ENCODE peak calls at places on chromosomes 6 and 20, in ten cellular contexts. G is activated T-cell treated with anti-CD3 and anti-CD28 coated beads, Interleukin-2, amount 50 U/mL, for 48 hours; X is endothelial cell; U is GM13977; C is endothelial cell of umbilical vein; L is GM23248; J is left cardiac atrium; D is effector memory CD4-positive, alpha-beta T cell; N is GM12865; F is GM23338. V is an unnamed sample.

GRCh38 chr6:148980234-148980633 is 233.4 kb downstream of the UST start:
- DNase-seq in D (no peak), U (no peak), G (no peak), N (no peak), C (no peak), L (peak; percentile 15), F (peak; percentile 60), X (no peak), J (no peak), V (no peak)

GRCh38 chr6:77876300-77876699 is 223.5 kb downstream of the MEI4 start:
- DNase-seq in N (no peak), D (no peak), F (no peak), J (no peak), X (no peak), G (no peak), C (no peak), L (no peak), U (no peak), V (no peak)

GRCh38 chr20:55038684-55039083 is 563.3 kb downstream of the DOK5 start:
- DNase-seq in N (no peak), C (no peak), J (no peak), D (no peak), L (no peak), U (no peak), X (no peak), G (no peak), F (no peak), V (no peak)

GRCh38 chr6:158630944-158631616 is 13.5 kb downstream of the DYNLT1 start:
- DNase-seq in L (peak; percentile 88), N (no peak), D (no peak), C (peak; percentile 45), U (no peak), F (no peak), X (no peak), J (peak; percentile 80), G (peak; percentile 23), V (no peak)

GRCh38 chr6:118886641-118887040 is 7.3 kb upstream of the ASF1A start:
- DNase-seq in C (no peak), U (no peak), D (no peak), F (no peak), G (no peak), N (no peak), J (no peak), L (no peak), X (no peak), V (no peak)

GRCh38 chr6:140909620-140910019 is 1223.1 kb upstream of the GJE1 start:
- DNase-seq in X (no peak), J (no peak), N (no peak), G (no peak), C (no peak), L (peak; percentile 2), F (no peak), D (no peak), U (no peak), V (no peak)

GRCh38 chr20:62069741-62070216 is 4.1 kb upstream of the TAF4 start:
- DNase-seq in G (no peak), J (no peak), C (no peak), L (peak; percentile 87), F (no peak), D (no peak), U (no peak), N (no peak), X (no peak), V (no peak)

GRCh38 chr6:35948725-35949124 is 27.8 kb upstream of the SRPK1 start:
- DNase-seq in J (no peak), D (no peak), L (peak; percentile 37), N (peak; percentile 19), G (no peak), C (peak; percentile 46), F (peak; percentile 75), X (peak; percentile 16), U (no peak), V (peak; percentile 38)

GRCh38 chr20:63129376-63129965 is 86.5 kb downstream of the YTHDF1 start:
- DNase-seq in U (no peak), G (no peak), J (peak; percentile 6), N (no peak), D (no peak), L (no peak), C (no peak), X (no peak), F (no peak), V (no peak)

GRCh38 chr20:57654998-57655811 is 35.0 kb upstream of the ZBP1 start:
- DNase-seq in C (no peak), G (peak; percentile 15), D (no peak), X (peak; percentile 5), F (peak; percentile 58), J (no peak), N (no peak), L (no peak), U (peak; percentile 25), V (no peak)

GRCh38 chr20:63070301-63070625 is 63.5 kb upstream of the BHLHE23 start:
- DNase-seq in C (no peak), L (no peak), F (no peak), U (no peak), G (no peak), J (peak; percentile 16), X (no peak), N (no peak), D (no peak), V (no peak)

GRCh38 chr6:121838842-121839241 is 403.4 kb downstream of the GJA1 start:
- DNase-seq in F (no peak), X (no peak), C (no peak), L (no peak), D (no peak), J (peak; percentile 27), U (no peak), G (no peak), N (peak; percentile 3), V (no peak)

GRCh38 chr20:32203556-32204484 is 3.7 kb downstream of the PLAGL2 start:
- DNase-seq in N (no peak), J (no peak), G (peak; percentile 86), F (no peak), C (no peak), X (no peak), L (peak; percentile 24), U (peak; percentile 52), D (no peak), V (no peak)

GRCh38 chr6:44915111-44915510 is 413.0 kb upstream of the RUNX2 start:
- DNase-seq in J (no peak), D (no peak), N (no peak), G (no peak), F (no peak), C (no peak), U (no peak), L (no peak), X (no peak), V (no peak)

GRCh38 chr6:162032620-162033019 is 694.9 kb downstream of the PRKN start:
- DNase-seq in N (no peak), C (no peak), L (peak; percentile 81), D (no peak), X (no peak), F (no peak), J (no peak), G (no peak), U (peak; percentile 14), V (no peak)

GRCh38 chr20:59403962-59404314 is 103.5 kb downstream of the EDN3 start:
- DNase-seq in C (no peak), G (no peak), D (no peak), N (no peak), L (no peak), J (no peak), X (no peak), U (no peak), F (no peak), V (no peak)

GRCh38 chr6:85417336-85417735 is 32.5 kb upstream of the NT5E start:
- DNase-seq in N (no peak), F (no peak), X (no peak), J (no peak), L (peak; percentile 55), G (no peak), U (no peak), C (no peak), D (no peak), V (no peak)

GRCh38 chr6:149268768-149269167 is 48.7 kb upstream of the TAB2 start:
- DNase-seq in U (no peak), C (no peak), D (no peak), N (no peak), X (no peak), G (no peak), F (no peak), L (no peak), J (no peak), V (no peak)

GRCh38 chr6:5359413-5359812 is 98.1 kb downstream of the FARS2 start:
- DNase-seq in L (no peak), G (no peak), C (no peak), X (no peak), U (no peak), D (no peak), F (no peak), J (no peak), N (no peak), V (no peak)

GRCh38 chr6:14121936-14122344 is 4.4 kb downstream of the CD83 start:
- DNase-seq in F (no peak), J (no peak), G (peak; percentile 48), U (peak; percentile 68), D (no peak), L (no peak), X (no peak), N (peak; percentile 79), C (no peak), V (no peak)

GRCh38 chr6:119493980-119494379 is 144.4 kb upstream of the MAN1A1 start:
- DNase-seq in J (no peak), N (no peak), U (no peak), D (no peak), F (no peak), G (no peak), C (no peak), L (no peak), X (no peak), V (no peak)

GRCh38 chr20:38935285-38935684 is 9.1 kb downstream of the FAM83D start:
- DNase-seq in D (no peak), J (no peak), U (no peak), G (no peak), L (peak; percentile 30), C (peak; percentile 63), N (no peak), X (no peak), F (no peak), V (no peak)

GRCh38 chr6:168155821-168156741 is 77.1 kb upstream of the FRMD1 start:
- DNase-seq in X (no peak), J (no peak), C (no peak), L (no peak), F (no peak), U (no peak), N (no peak), G (no peak), D (no peak), V (no peak)

GRCh38 chr6:28884423-28885148 is 39.2 kb downstream of the TRIM27 start:
- DNase-seq in U (no peak), G (peak; percentile 80), C (no peak), D (peak; percentile 58), L (no peak), N (peak; percentile 65), J (no peak), F (no peak), X (no peak), V (no peak)

GRCh38 chr20:56463428-56463827 is 5.0 kb upstream of the RTF2 start:
- DNase-seq in D (no peak), X (no peak), N (no peak), J (no peak), F (no peak), U (no peak), L (no peak), C (no peak), G (no peak), V (no peak)

V was measured in iPS DF 19.7.